ENCODE peak calls at places on chromosome 17, in five cellular contexts. K is tibial nerve, R is transverse colon, Y is hepatocyte, J is IMR-90. L is an unnamed sample.
A peak's percentile ranks its signal among the peaks of the same experiment; 100 is the strongest.

GRCh38 chr17:58279016-58279671 is 1.6 kb downstream of the MPO start:
- DNase-seq in K (no peak), R (peak; percentile 23), Y (no peak), J (peak; percentile 30), L (peak; percentile 48)

GRCh38 chr17:81256616-81257015 is 17.5 kb downstream of the NDUFAF8 start:
- DNase-seq in K (no peak), R (no peak), Y (no peak), J (peak; percentile 79), L (no peak)

GRCh38 chr17:72467841-72468653 is 347.2 kb downstream of the SOX9 start:
- DNase-seq in K (peak; percentile 15), R (peak; percentile 87), Y (peak; percentile 77), J (no peak), L (peak; percentile 26)

GRCh38 chr17:81549031-81549557 is 3.1 kb downstream of the FAAP100 start:
- DNase-seq in K (no peak), R (no peak), Y (no peak), J (no peak), L (peak; percentile 9)

GRCh38 chr17:49995055-49995738 is at the start of gene DLX3:
- DNase-seq in K (peak; percentile 20), R (peak; percentile 60), Y (peak; percentile 89), J (peak; percentile 62), L (peak; percentile 64)

GRCh38 chr17:32497431-32498205 is 10.8 kb downstream of the CDK5R1 start:
- DNase-seq in K (no peak), R (no peak), Y (no peak), J (no peak), L (no peak)

GRCh38 chr17:8267480-8268147 is 18.5 kb downstream of the PFAS start:
- DNase-seq in K (no peak), R (no peak), Y (no peak), J (no peak), L (no peak)

GRCh38 chr17:68248199-68248825 is 469 bp downstream of the AMZ2 start:
- DNase-seq in K (peak; percentile 56), R (peak; percentile 63), Y (peak; percentile 66), J (peak; percentile 57), L (no peak)

GRCh38 chr17:77602062-77602746 is 356.3 kb upstream of the TNRC6C start:
- DNase-seq in K (peak; percentile 79), R (peak; percentile 46), Y (peak; percentile 58), J (peak; percentile 29), L (peak; percentile 80)

GRCh38 chr17:27414271-27414670 is 42.0 kb upstream of the KSR1 start:
- DNase-seq in K (no peak), R (no peak), Y (no peak), J (peak; percentile 21), L (no peak)

GRCh38 chr17:33671493-33671892 is 378.4 kb upstream of the ASIC2 start:
- DNase-seq in K (no peak), R (no peak), Y (peak; percentile 48), J (no peak), L (no peak)

GRCh38 chr17:63993368-63993990 is 4.7 kb upstream of the PRR29 start:
- DNase-seq in K (no peak), R (no peak), Y (no peak), J (no peak), L (no peak)

GRCh38 chr17:83126275-83126930 is 47.0 kb downstream of the METRNL start:
- DNase-seq in K (no peak), R (no peak), Y (no peak), J (no peak), L (no peak)

GRCh38 chr17:19354123-19354522 is 8.4 kb downstream of the B9D1 start:
- DNase-seq in K (no peak), R (no peak), Y (no peak), J (peak; percentile 94), L (no peak)

GRCh38 chr17:32516940-32517711 is 30.3 kb downstream of the CDK5R1 start:
- DNase-seq in K (no peak), R (no peak), Y (no peak), J (no peak), L (no peak)

GRCh38 chr17:18992454-18993130 is 12.0 kb downstream of the FAM83G start:
- DNase-seq in K (no peak), R (peak; percentile 68), Y (no peak), J (no peak), L (no peak)

GRCh38 chr17:10583834-10584233 is 34.4 kb upstream of the MYH2 start:
- DNase-seq in K (no peak), R (no peak), Y (no peak), J (no peak), L (no peak)

GRCh38 chr17:9475259-9475658 is 100.4 kb downstream of the STX8 start:
- DNase-seq in K (no peak), R (no peak), Y (no peak), J (no peak), L (no peak)

GRCh38 chr17:16649585-16649984 is 4.1 kb downstream of the ZNF624 start:
- DNase-seq in K (no peak), R (no peak), Y (no peak), J (no peak), L (no peak)

GRCh38 chr17:48841395-48841831 is 10.6 kb downstream of the CALCOCO2 start:
- DNase-seq in K (peak; percentile 75), R (no peak), Y (no peak), J (peak; percentile 76), L (no peak)

GRCh38 chr17:20935740-20936139 is 107.1 kb downstream of the USP22 start:
- DNase-seq in K (no peak), R (no peak), Y (no peak), J (peak; percentile 75), L (no peak)

GRCh38 chr17:21280081-21280518 is 4.4 kb upstream of the MAP2K3 start:
- DNase-seq in K (peak; percentile 92), R (peak; percentile 92), Y (peak; percentile 91), J (peak; percentile 74), L (peak; percentile 90)

GRCh38 chr17:42183741-42184711 is 1.2 kb downstream of the HCRT start:
- DNase-seq in K (peak; percentile 53), R (peak; percentile 83), Y (peak; percentile 91), J (peak; percentile 63), L (peak; percentile 61)

GRCh38 chr17:36034127-36034526 is 16.4 kb upstream of the CCL23 start:
- DNase-seq in K (no peak), R (no peak), Y (no peak), J (no peak), L (no peak)

GRCh38 chr17:72661093-72661944 is 431.2 kb downstream of the SLC39A11 start:
- DNase-seq in K (no peak), R (no peak), Y (peak; percentile 76), J (no peak), L (no peak)

GRCh38 chr17:82108999-82109480 is 11.0 kb upstream of the FASN start:
- DNase-seq in K (no peak), R (no peak), Y (no peak), J (no peak), L (no peak)

DNA sequence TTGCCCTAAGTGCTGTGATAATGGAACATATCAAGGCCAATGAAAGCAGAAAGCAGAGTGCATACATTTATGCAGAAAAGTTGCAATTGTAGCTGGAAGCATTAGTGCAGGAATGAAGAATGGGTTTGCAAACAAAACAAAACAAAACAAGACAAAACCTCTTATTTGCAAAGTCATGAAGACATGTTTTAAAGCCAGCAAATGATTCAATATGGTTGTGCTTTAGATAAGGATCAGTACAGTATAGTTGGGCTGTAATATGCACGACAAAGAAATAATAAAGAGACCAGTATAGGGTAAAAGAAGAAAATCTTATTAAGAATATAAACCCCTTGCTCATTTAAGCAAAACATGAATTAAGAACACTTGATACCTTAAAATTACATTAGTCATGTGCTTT is 398.1 kb downstream of the KIF2B start:
- DNase-seq in K (no peak), R (no peak), Y (no peak), J (no peak), L (no peak)
- TF ChIP-seq CTCF in K (no peak), R (no peak), Y (no peak), J (no peak), L (no peak)

DNA sequence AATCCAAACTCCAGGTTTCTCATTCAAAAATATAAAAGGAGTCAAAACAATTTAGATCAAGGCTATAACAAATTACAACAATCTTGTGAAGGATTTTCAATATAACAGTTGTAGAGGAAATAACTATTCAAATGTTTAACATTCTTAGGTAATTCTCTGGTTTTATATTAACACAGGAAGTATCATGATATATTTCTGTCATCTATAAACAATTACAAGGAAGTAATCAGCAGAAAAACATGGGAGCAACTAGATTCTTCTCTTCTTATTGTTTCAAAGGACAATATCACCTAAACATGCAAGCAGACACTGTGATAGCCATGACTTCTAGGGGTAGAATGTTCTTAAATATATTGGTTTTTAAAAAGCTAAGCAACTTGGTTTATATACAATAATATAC is 49.9 kb downstream of the FBXL20 start:
- DNase-seq in K (no peak), R (no peak), Y (no peak), J (no peak), L (no peak)
- H3K4me3 ChIP-seq in K (no peak overlapping the region), R (no peak overlapping the region), Y (no peak overlapping the region), J (no peak overlapping the region), L (no peak overlapping the region)

GRCh38 chr17:28925912-28926365 is 23.1 kb upstream of the DHRS13 start:
- DNase-seq in K (no peak), R (no peak), Y (no peak), J (peak; percentile 92), L (no peak)
- H3K4me1 ChIP-seq in K (no peaks in the 10 kb centered on the region), R (peaks cover 19% of the 10 kb centered on the region), Y (no peaks in the 10 kb centered on the region), J (peaks cover 14% of the 10 kb centered on the region), L (peaks cover 36% of the 10 kb centered on the region)

DNA sequence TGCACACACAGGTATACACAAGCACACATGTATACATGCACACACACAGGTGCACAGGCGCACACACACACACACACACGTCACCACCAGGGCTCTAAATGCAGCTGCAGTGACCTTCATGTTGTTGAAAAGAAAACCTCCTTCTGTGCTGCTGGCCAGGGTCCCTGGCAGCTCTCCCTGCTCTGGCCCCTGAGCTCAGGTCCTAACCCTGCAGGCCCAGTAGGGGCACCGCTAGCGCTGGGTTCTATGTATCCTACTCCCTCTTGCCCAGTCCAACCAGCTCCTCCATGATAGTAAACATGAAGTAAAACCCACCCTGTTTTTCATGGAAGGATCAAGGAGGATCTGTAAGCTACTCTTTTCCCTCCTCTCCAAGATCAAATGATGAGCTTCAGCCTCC is 172.8 kb downstream of the RBFOX3 start:
- DNase-seq in K (no peak), R (no peak), Y (no peak), J (no peak), L (no peak)
- TF ChIP-seq CTCF in K (no peak), R (no peak), Y (no peak), J (no peak), L (no peak)

GRCh38 chr17:75842963-75843576 is 1.1 kb downstream of the UNC13D start:
- DNase-seq in K (no peak), R (no peak), Y (no peak), J (no peak), L (no peak)
- H3K4me3 ChIP-seq in K (no peak overlapping the region), R (peak overlapping the region; percentile 28), Y (no peak overlapping the region), J (no peak overlapping the region), L (peak overlapping the region; percentile 29)

L was measured in heart right ventricle.